ENCODE peak calls at places on chromosomes 16 and 17, in four cellular contexts. D, F, Z and X are unnamed samples.

GRCh38 chr16:28983644-28984043 is 1.2 kb upstream of the LAT start:
- DNase-seq in D (no peak), F (no peak), Z (no peak), X (peak; percentile 79)

GRCh38 chr16:81815429-81815766 is 36.3 kb downstream of the PLCG2 start:
- DNase-seq in D (no peak), F (no peak), Z (no peak), X (peak; percentile 50)

GRCh38 chr16:29994613-29995329 is 646 bp downstream of the HIRIP3 start:
- DNase-seq in D (no peak), F (peak; percentile 66), Z (peak; percentile 54), X (peak; percentile 72)

GRCh38 chr17:4853195-4853762 is 20.1 kb downstream of the MINK1 start:
- DNase-seq in D (no peak), F (no peak), Z (no peak), X (no peak)

GRCh38 chr16:1413684-1414531 is 596 bp downstream of the UNKL start:
- DNase-seq in D (peak; percentile 79), F (peak; percentile 27), Z (peak; percentile 36), X (peak; percentile 94)

GRCh38 chr17:7903154-7904103 is 12.7 kb downstream of the RNF227 start:
- DNase-seq in D (no peak), F (no peak), Z (no peak), X (no peak)

GRCh38 chr16:73196670-73197069 is 148.7 kb upstream of the ZFHX3 start:
- DNase-seq in D (peak; percentile 81), F (peak; percentile 53), Z (peak; percentile 63), X (no peak)

GRCh38 chr16:82192665-82193064 is 22.6 kb upstream of the MPHOSPH6 start:
- DNase-seq in D (no peak), F (peak; percentile 88), Z (no peak), X (no peak)

GRCh38 chr16:11328172-11329079 is 16.8 kb upstream of the RMI2 start:
- DNase-seq in D (peak; percentile 71), F (peak; percentile 97), Z (peak; percentile 91), X (peak; percentile 85)

GRCh38 chr16:10827691-10828341 is 9.2 kb upstream of the TVP23A start:
- DNase-seq in D (no peak), F (peak; percentile 86), Z (peak; percentile 86), X (peak; percentile 82)

GRCh38 chr17:18960803-18961511 is 9.0 kb downstream of the SLC5A10 start:
- DNase-seq in D (peak; percentile 77), F (peak; percentile 50), Z (peak; percentile 67), X (peak; percentile 95)

GRCh38 chr17:6608321-6608720 is 32.2 kb downstream of the KIAA0753 start:
- DNase-seq in D (peak; percentile 16), F (peak; percentile 41), Z (no peak), X (no peak)

GRCh38 chr16:17222756-17223411 is 247.9 kb downstream of the XYLT1 start:
- DNase-seq in D (no peak), F (no peak), Z (no peak), X (no peak)

GRCh38 chr16:53768593-53768992 is 64.6 kb downstream of the FTO start:
- DNase-seq in D (peak; percentile 87), F (peak; percentile 87), Z (no peak), X (no peak)

GRCh38 chr16:5058476-5058875 is 7.3 kb downstream of the C16orf89 start:
- DNase-seq in D (peak; percentile 49), F (no peak), Z (no peak), X (peak; percentile 70)

GRCh38 chr17:77957215-77957868 is 1.2 kb upstream of the TNRC6C start:
- DNase-seq in D (peak; percentile 26), F (peak; percentile 29), Z (no peak), X (no peak)

GRCh38 chr16:86828653-86829052 is 250.3 kb downstream of the FOXL1 start:
- DNase-seq in D (no peak), F (no peak), Z (no peak), X (peak; percentile 28)

GRCh38 chr16:77974883-77975282 is 47.5 kb upstream of the CLEC3A start:
- DNase-seq in D (no peak), F (no peak), Z (no peak), X (no peak)

GRCh38 chr17:76709077-76709950 is 1.5 kb downstream of the MXRA7 start:
- DNase-seq in D (peak; percentile 29), F (peak; percentile 99), Z (peak; percentile 95), X (no peak)

GRCh38 chr17:42475121-42475520 is 16.4 kb downstream of the ATP6V0A1 start:
- DNase-seq in D (no peak), F (no peak), Z (no peak), X (no peak)

GRCh38 chr17:17120294-17120693 is 78.0 kb downstream of the MPRIP start:
- DNase-seq in D (no peak), F (no peak), Z (no peak), X (no peak)

GRCh38 chr17:82012482-82013295 is 10.0 kb downstream of the CENPX start:
- DNase-seq in D (no peak), F (no peak), Z (no peak), X (no peak)

GRCh38 chr17:65794572-65794971 is 233.1 kb upstream of the AXIN2 start:
- DNase-seq in D (peak; percentile 63), F (peak; percentile 13), Z (no peak), X (no peak)

GRCh38 chr16:19963306-19963705 is 78.7 kb upstream of the GPRC5B start:
- DNase-seq in D (no peak), F (no peak), Z (no peak), X (no peak)

GRCh38 chr17:75012320-75013076 is at the start of gene MRPL58:
- DNase-seq in D (peak; percentile 94), F (peak; percentile 83), Z (peak; percentile 76), X (peak; percentile 96)

GRCh38 chr16:66948034-66948821 is 12.8 kb upstream of the CES3 start:
- DNase-seq in D (no peak), F (no peak), Z (no peak), X (no peak)

GRCh38 chr16:86490859-86491642 is 19.3 kb upstream of the FOXF1 start:
- DNase-seq in D (no peak), F (peak; percentile 52), Z (no peak), X (no peak)

GRCh38 chr16:67396159-67396774 is 3.0 kb upstream of the TPPP3 start:
- DNase-seq in D (peak; percentile 84), F (peak; percentile 78), Z (peak; percentile 79), X (peak; percentile 74)

GRCh38 chr17:73126716-73127473 is 34.4 kb upstream of the SLC39A11 start:
- DNase-seq in D (peak; percentile 20), F (peak; percentile 13), Z (no peak), X (no peak)

GRCh38 chr16:11108466-11108805 is 147.6 kb downstream of the SOCS1 start:
- DNase-seq in D (no peak), F (no peak), Z (no peak), X (no peak)

GRCh38 chr17:73834684-73835343 is 190.6 kb upstream of the SDK2 start:
- DNase-seq in D (no peak), F (no peak), Z (no peak), X (peak; percentile 5)

GRCh38 chr17:43475494-43476089 is 8.2 kb upstream of the DHX8 start:
- DNase-seq in D (no peak), F (no peak), Z (no peak), X (no peak)

GRCh38 chr16:69100046-69100765 is 5.2 kb upstream of the HAS3 start:
- DNase-seq in D (no peak), F (no peak), Z (no peak), X (no peak)

GRCh38 chr16:3945751-3946603 is 65.5 kb upstream of the CREBBP start:
- DNase-seq in D (peak; percentile 71), F (peak; percentile 99), Z (no peak), X (no peak)

GRCh38 chr16:50263060-50263909 is 3.1 kb upstream of the ADCY7 start:
- DNase-seq in D (no peak), F (no peak), Z (no peak), X (peak; percentile 70)
- TF ChIP-seq POLR2A in D (no peak), F (no peak), Z (no peak), X (no peak)

GRCh38 chr17:55354010-55354409 is 67.6 kb downstream of the MMD start:
- DNase-seq in D (no peak), F (no peak), Z (no peak), X (no peak)

GRCh38 chr17:55360971-55361370 is 60.7 kb downstream of the MMD start:
- DNase-seq in D (no peak), F (no peak), Z (no peak), X (no peak)

GRCh38 chr17:55351027-55351625 is 70.5 kb downstream of the MMD start:
- DNase-seq in D (no peak), F (no peak), Z (no peak), X (no peak)

GRCh38 chr17:55354941-55355340 is 66.7 kb downstream of the MMD start:
- DNase-seq in D (no peak), F (no peak), Z (no peak), X (no peak)

GRCh38 chr17:55356440-55357328 is 65.0 kb downstream of the MMD start:
- DNase-seq in D (peak; percentile 86), F (peak; percentile 57), Z (peak; percentile 57), X (no peak)
- H3K4me3 ChIP-seq in D (no peak overlapping the region), F (no peak overlapping the region), Z (no peak overlapping the region), X (no peak overlapping the region)

DNA sequence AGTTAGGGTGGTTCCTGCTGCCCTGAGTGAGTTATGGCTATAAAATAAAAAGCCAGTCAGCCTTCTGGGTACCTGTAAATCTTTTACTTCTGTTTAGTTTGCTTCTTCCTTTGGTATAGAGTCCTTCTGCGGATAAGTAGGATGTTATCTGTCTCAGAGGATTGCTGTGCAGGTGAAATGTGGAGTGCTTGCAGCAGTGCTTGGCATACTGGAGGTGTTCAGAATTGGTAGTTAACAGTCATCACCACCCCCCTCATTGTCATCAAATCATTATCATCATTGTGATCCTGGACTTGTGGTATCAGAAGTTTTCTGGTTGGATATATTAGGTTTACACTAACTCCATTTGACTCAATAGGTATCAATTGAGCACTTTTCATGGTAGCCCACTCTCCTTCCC is 2.6 kb downstream of the LCMT1 start:
- DNase-seq in D (no peak), F (no peak), Z (no peak), X (no peak)
- H3K4me1 ChIP-seq in D (peaks cover 19% of the 10 kb centered on the region), F (peaks cover 2% of the 10 kb centered on the region), Z (peaks cover 6% of the 10 kb centered on the region), X (peaks cover 30% of the 10 kb centered on the region)

DNA sequence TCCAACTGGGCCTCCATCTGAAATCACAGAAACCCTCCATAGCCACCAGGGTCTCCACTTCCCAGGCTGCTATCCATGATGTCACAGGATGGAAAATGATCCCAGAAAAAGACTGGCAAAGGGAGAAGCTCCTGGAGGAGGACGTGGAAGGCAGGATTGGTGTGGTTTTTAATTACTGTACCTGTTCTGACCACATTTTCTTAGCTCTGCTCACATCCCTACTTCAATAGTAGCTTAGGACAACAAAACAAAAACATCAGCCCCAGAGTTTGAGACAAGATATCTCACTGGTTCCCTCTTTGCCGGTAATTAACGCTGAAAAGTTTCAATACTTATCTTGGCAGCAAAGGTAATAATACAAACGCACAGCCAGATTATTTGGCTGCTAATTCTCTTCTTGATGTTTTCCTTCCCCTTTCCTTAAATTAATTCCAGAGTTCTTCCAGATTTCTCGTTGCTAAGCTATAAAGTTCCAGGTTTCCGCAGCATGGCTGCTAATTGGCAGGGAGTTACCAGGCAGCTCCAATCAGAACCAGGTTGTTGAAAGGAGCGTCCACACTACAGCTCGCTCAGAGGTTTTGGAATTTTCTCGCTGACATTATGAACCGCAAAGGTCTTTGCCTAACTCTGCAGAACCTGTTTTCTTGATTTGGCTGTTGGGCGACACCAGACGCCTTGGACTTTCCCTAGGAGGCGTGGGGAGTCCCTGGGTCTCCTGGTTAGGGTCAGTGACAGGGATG is 263.4 kb downstream of the MRTFB start:
- DNase-seq in D (no peak), F (no peak), Z (no peak), X (no peak)
- TF ChIP-seq POLR2A in D (no peak), F (no peak), Z (no peak), X (no peak)